ENCODE peak calls at places on chromosomes 12 and 14, in nine cellular contexts. L is HTR-8/SVneo; K is stimulated activated CD4-positive, alpha-beta T cell treated with anti-CD3 and anti-CD28 coated beads, Interleukin-2, amount 100 ng/mL, for 4 hours; O is upper lobe of left lung; Z is fibroblast of the aortic adventitia; P is psoas muscle; C is endodermal cell; M is right cardiac atrium; F is choroid plexus epithelial cell. S is an unnamed sample.

GRCh38 chr12:62732861-62733427 is 202.0 kb downstream of the PPM1H start:
- DNase-seq in L (peak; percentile 72), K (no peak), O (no peak), Z (peak; percentile 83), P (no peak), C (no peak), M (no peak), F (peak; percentile 81), S (no peak)

GRCh38 chr12:15830538-15830937 is 41.4 kb upstream of the EPS8 start:
- DNase-seq in L (no peak), K (no peak), O (no peak), Z (peak; percentile 58), P (no peak), C (no peak), M (no peak), F (peak; percentile 82), S (no peak)

GRCh38 chr12:127629066-127629820 is 637.7 kb upstream of the TMEM132C start:
- DNase-seq in L (no peak), K (no peak), O (no peak), Z (no peak), P (no peak), C (no peak), M (no peak), F (no peak), S (no peak)

GRCh38 chr12:65823481-65824313 is 586 bp upstream of the HMGA2 start:
- DNase-seq in L (peak; percentile 24), K (no peak), O (no peak), Z (peak; percentile 53), P (peak; percentile 25), C (peak; percentile 89), M (peak; percentile 66), F (peak; percentile 67), S (peak; percentile 32)

GRCh38 chr12:124538194-124539082 is 29.0 kb downstream of the NCOR2 start:
- DNase-seq in L (no peak), K (no peak), O (no peak), Z (no peak), P (no peak), C (no peak), M (peak; percentile 80), F (no peak), S (no peak)

GRCh38 chr12:124316257-124316656 is 21.4 kb downstream of the RFLNA start:
- DNase-seq in L (no peak), K (no peak), O (no peak), Z (no peak), P (no peak), C (peak; percentile 53), M (no peak), F (no peak), S (no peak)

GRCh38 chr14:52692248-52692962 is 3.0 kb downstream of the ERO1A start:
- DNase-seq in L (no peak), K (no peak), O (peak; percentile 42), Z (peak; percentile 62), P (no peak), C (no peak), M (no peak), F (peak; percentile 57), S (no peak)

GRCh38 chr12:52280796-52281560 is 6.5 kb downstream of the KRT86 start:
- DNase-seq in L (peak; percentile 91), K (no peak), O (peak; percentile 65), Z (peak; percentile 100), P (peak; percentile 77), C (peak; percentile 35), M (no peak), F (peak; percentile 98), S (no peak)

GRCh38 chr12:54991161-54991991 is 6.8 kb upstream of the TESPA1 start:
- DNase-seq in L (no peak), K (peak; percentile 50), O (no peak), Z (no peak), P (no peak), C (no peak), M (no peak), F (peak; percentile 7), S (no peak)

GRCh38 chr12:29889737-29890136 is 106.0 kb upstream of the TMTC1 start:
- DNase-seq in L (no peak), K (no peak), O (no peak), Z (peak; percentile 54), P (peak; percentile 31), C (peak; percentile 94), M (peak; percentile 57), F (peak; percentile 72), S (peak; percentile 13)

GRCh38 chr12:105212431-105212830 is 23.5 kb downstream of the APPL2 start:
- DNase-seq in L (no peak), K (no peak), O (no peak), Z (peak; percentile 80), P (no peak), C (no peak), M (no peak), F (no peak), S (no peak)

GRCh38 chr12:96425321-96425720 is 25.1 kb upstream of the CDK17 start:
- DNase-seq in L (peak; percentile 44), K (no peak), O (no peak), Z (peak; percentile 90), P (no peak), C (no peak), M (no peak), F (peak; percentile 88), S (no peak)

GRCh38 chr14:74583689-74584434 is 28.2 kb downstream of the LTBP2 start:
- DNase-seq in L (peak; percentile 83), K (no peak), O (no peak), Z (peak; percentile 48), P (no peak), C (peak; percentile 58), M (no peak), F (peak; percentile 85), S (no peak)

GRCh38 chr12:122830517-122831214 is 4.6 kb upstream of the HIP1R start:
- DNase-seq in L (no peak), K (no peak), O (peak; percentile 66), Z (peak; percentile 88), P (no peak), C (no peak), M (no peak), F (peak; percentile 79), S (no peak)

GRCh38 chr12:120849765-120850164 is 54.4 kb downstream of the SPPL3 start:
- DNase-seq in L (peak; percentile 28), K (no peak), O (peak; percentile 54), Z (peak; percentile 25), P (no peak), C (no peak), M (no peak), F (peak; percentile 75), S (no peak)

GRCh38 chr12:52878507-52879393 is 26.1 kb downstream of the KRT8 start:
- DNase-seq in L (no peak), K (no peak), O (no peak), Z (no peak), P (no peak), C (no peak), M (no peak), F (peak; percentile 33), S (no peak)

S was measured in frontal cortex.